ENCODE peak calls at places on chromosomes 5 and 9, in six cellular contexts. One of them, this sample, is unnamed.

GRCh38 chr5:80072103-80073073 is 37.2 kb downstream of the THBS4 start:
- DNase-seq in M059J: peak
- DNase-seq in neural crest cell: no peak
- DNase-seq in A549: no peak
- DNase-seq in heart right ventricle: no peak
- DNase-seq in HEK293T: no peak
- DNase-seq in this sample: no peak

GRCh38 chr5:84218546-84218945 is 166.1 kb downstream of the EDIL3 start:
- DNase-seq in M059J: peak
- DNase-seq in neural crest cell: no peak
- DNase-seq in A549: no peak
- DNase-seq in heart right ventricle: no peak
- DNase-seq in HEK293T: no peak
- DNase-seq in this sample: no peak

GRCh38 chr9:14127656-14128055 is 186.3 kb downstream of the NFIB start:
- DNase-seq in M059J: peak
- DNase-seq in neural crest cell: no peak
- DNase-seq in A549: no peak
- DNase-seq in heart right ventricle: no peak
- DNase-seq in HEK293T: no peak
- DNase-seq in this sample: peak

GRCh38 chr9:3136999-3137675 is 293.2 kb upstream of the PUM3 start:
- DNase-seq in M059J: no peak
- DNase-seq in neural crest cell: no peak
- DNase-seq in A549: no peak
- DNase-seq in heart right ventricle: no peak
- DNase-seq in HEK293T: no peak
- DNase-seq in this sample: no peak

GRCh38 chr5:131640043-131640856 is 5.2 kb upstream of the RAPGEF6 start:
- DNase-seq in M059J: peak
- DNase-seq in neural crest cell: no peak
- DNase-seq in A549: no peak
- DNase-seq in heart right ventricle: no peak
- DNase-seq in HEK293T: no peak
- DNase-seq in this sample: peak

GRCh38 chr9:109557481-109557880 is 59.4 kb upstream of the PTPN3 start:
- DNase-seq in M059J: no peak
- DNase-seq in neural crest cell: no peak
- DNase-seq in A549: no peak
- DNase-seq in heart right ventricle: no peak
- DNase-seq in HEK293T: no peak
- DNase-seq in this sample: peak

GRCh38 chr9:77944556-77945261 is 86.9 kb downstream of the GNAQ start:
- DNase-seq in M059J: no peak
- DNase-seq in neural crest cell: no peak
- DNase-seq in A549: no peak
- DNase-seq in heart right ventricle: peak
- DNase-seq in HEK293T: peak
- DNase-seq in this sample: no peak

GRCh38 chr9:107397076-107398049 is 92.2 kb downstream of the KLF4 start:
- DNase-seq in M059J: peak
- DNase-seq in neural crest cell: no peak
- DNase-seq in A549: no peak
- DNase-seq in heart right ventricle: no peak
- DNase-seq in HEK293T: no peak
- DNase-seq in this sample: peak